ENCODE peak calls at places on chromosomes 6 and 20, in seven cellular contexts. One of them, this sample, is unnamed.

GRCh38 chr6:27688014-27688586 is 215.2 kb upstream of the ZNF184 start:
- DNase-seq in CD8-positive, alpha-beta T cell: peak; percentile 84
- DNase-seq in esophagus squamous epithelium: no peak
- DNase-seq in uterus: peak; percentile 82
- DNase-seq in K562: peak; percentile 97
- DNase-seq in Peyer's patch: peak; percentile 82
- DNase-seq in A549: peak; percentile 79
- DNase-seq in this sample: peak; percentile 71

GRCh38 chr20:6231551-6231950 is 108.7 kb upstream of the FERMT1 start:
- DNase-seq in CD8-positive, alpha-beta T cell: no peak
- DNase-seq in K562: no peak
- DNase-seq in uterus: no peak
- DNase-seq in esophagus squamous epithelium: no peak
- DNase-seq in A549: no peak
- DNase-seq in Peyer's patch: no peak
- DNase-seq in this sample: no peak

GRCh38 chr6:111837641-111838500 is 35.4 kb downstream of the FYN start:
- DNase-seq in uterus: no peak
- DNase-seq in CD8-positive, alpha-beta T cell: peak; percentile 53
- DNase-seq in K562: no peak
- DNase-seq in Peyer's patch: no peak
- DNase-seq in A549: no peak
- DNase-seq in esophagus squamous epithelium: no peak
- DNase-seq in this sample: no peak

GRCh38 chr6:119110601-119111548 is 32.4 kb upstream of the FAM184A start:
- DNase-seq in Peyer's patch: no peak
- DNase-seq in A549: no peak
- DNase-seq in K562: peak; percentile 79
- DNase-seq in esophagus squamous epithelium: no peak
- DNase-seq in CD8-positive, alpha-beta T cell: no peak
- DNase-seq in uterus: peak; percentile 20
- DNase-seq in this sample: no peak

GRCh38 chr6:36123270-36124139 is 6.8 kb upstream of the MAPK13 start:
- DNase-seq in esophagus squamous epithelium: peak; percentile 48
- DNase-seq in K562: peak; percentile 95
- DNase-seq in Peyer's patch: peak; percentile 88
- DNase-seq in uterus: peak; percentile 78
- DNase-seq in A549: peak; percentile 55
- DNase-seq in CD8-positive, alpha-beta T cell: peak; percentile 91
- DNase-seq in this sample: peak; percentile 33

GRCh38 chr20:25022680-25023079 is 30.1 kb upstream of the APMAP start:
- DNase-seq in A549: no peak
- DNase-seq in Peyer's patch: peak; percentile 92
- DNase-seq in CD8-positive, alpha-beta T cell: no peak
- DNase-seq in esophagus squamous epithelium: no peak
- DNase-seq in uterus: no peak
- DNase-seq in K562: no peak
- DNase-seq in this sample: no peak

GRCh38 chr20:58784321-58785074 is 66.2 kb downstream of the GNAS-AS1 start:
- DNase-seq in Peyer's patch: peak; percentile 28
- DNase-seq in esophagus squamous epithelium: no peak
- DNase-seq in uterus: no peak
- DNase-seq in A549: no peak
- DNase-seq in CD8-positive, alpha-beta T cell: no peak
- DNase-seq in K562: no peak
- DNase-seq in this sample: no peak

GRCh38 chr6:145903356-145904102 is 60.6 kb downstream of the SHPRH start:
- DNase-seq in Peyer's patch: no peak
- DNase-seq in esophagus squamous epithelium: no peak
- DNase-seq in A549: no peak
- DNase-seq in CD8-positive, alpha-beta T cell: no peak
- DNase-seq in uterus: no peak
- DNase-seq in K562: no peak
- DNase-seq in this sample: no peak

GRCh38 chr6:109242923-109243322 is 139.3 kb downstream of the CD164 start:
- DNase-seq in A549: no peak
- DNase-seq in esophagus squamous epithelium: no peak
- DNase-seq in uterus: no peak
- DNase-seq in CD8-positive, alpha-beta T cell: no peak
- DNase-seq in K562: no peak
- DNase-seq in Peyer's patch: no peak
- DNase-seq in this sample: no peak

GRCh38 chr6:37269105-37269504 is 11.2 kb upstream of the TMEM217 start:
- DNase-seq in K562: no peak
- DNase-seq in esophagus squamous epithelium: no peak
- DNase-seq in Peyer's patch: no peak
- DNase-seq in uterus: no peak
- DNase-seq in CD8-positive, alpha-beta T cell: no peak
- DNase-seq in A549: no peak
- DNase-seq in this sample: no peak

GRCh38 chr20:37390503-37390890 is 44.6 kb downstream of the SRC start:
- DNase-seq in K562: no peak
- DNase-seq in CD8-positive, alpha-beta T cell: no peak
- DNase-seq in esophagus squamous epithelium: no peak
- DNase-seq in Peyer's patch: peak; percentile 26
- DNase-seq in A549: no peak
- DNase-seq in uterus: no peak
- DNase-seq in this sample: no peak

GRCh38 chr20:59994697-59995122 is 36.5 kb downstream of the CDH26 start:
- DNase-seq in Peyer's patch: no peak
- DNase-seq in A549: no peak
- DNase-seq in uterus: peak; percentile 22
- DNase-seq in K562: peak; percentile 16
- DNase-seq in CD8-positive, alpha-beta T cell: no peak
- DNase-seq in esophagus squamous epithelium: no peak
- DNase-seq in this sample: no peak

GRCh38 chr6:156060013-156060412 is 604.4 kb upstream of the NOX3 start:
- DNase-seq in esophagus squamous epithelium: no peak
- DNase-seq in uterus: no peak
- DNase-seq in A549: no peak
- DNase-seq in CD8-positive, alpha-beta T cell: peak; percentile 48
- DNase-seq in K562: no peak
- DNase-seq in Peyer's patch: no peak
- DNase-seq in this sample: no peak

GRCh38 chr6:151391021-151391470 is 313 bp downstream of the ZBTB2 start:
- DNase-seq in esophagus squamous epithelium: no peak
- DNase-seq in Peyer's patch: peak; percentile 85
- DNase-seq in CD8-positive, alpha-beta T cell: peak; percentile 82
- DNase-seq in A549: peak; percentile 25
- DNase-seq in uterus: peak; percentile 85
- DNase-seq in K562: peak; percentile 88
- DNase-seq in this sample: peak; percentile 32

GRCh38 chr20:47334022-47334551 is 22.4 kb downstream of the ZMYND8 start:
- DNase-seq in esophagus squamous epithelium: no peak
- DNase-seq in A549: peak; percentile 77
- DNase-seq in K562: no peak
- DNase-seq in uterus: no peak
- DNase-seq in Peyer's patch: peak; percentile 64
- DNase-seq in CD8-positive, alpha-beta T cell: no peak
- DNase-seq in this sample: peak; percentile 75

GRCh38 chr6:81265106-81265505 is 487.4 kb downstream of the TENT5A start:
- DNase-seq in CD8-positive, alpha-beta T cell: no peak
- DNase-seq in Peyer's patch: no peak
- DNase-seq in K562: no peak
- DNase-seq in esophagus squamous epithelium: no peak
- DNase-seq in uterus: peak; percentile 31
- DNase-seq in A549: no peak
- DNase-seq in this sample: peak; percentile 7

GRCh38 chr6:12801141-12801540 is 84.6 kb downstream of the PHACTR1 start:
- DNase-seq in Peyer's patch: no peak
- DNase-seq in A549: no peak
- DNase-seq in esophagus squamous epithelium: no peak
- DNase-seq in CD8-positive, alpha-beta T cell: no peak
- DNase-seq in K562: no peak
- DNase-seq in uterus: no peak
- DNase-seq in this sample: no peak

GRCh38 chr6:28609672-28610071 is 84.0 kb downstream of the GPX5 start:
- DNase-seq in Peyer's patch: no peak
- DNase-seq in K562: no peak
- DNase-seq in esophagus squamous epithelium: no peak
- DNase-seq in A549: no peak
- DNase-seq in CD8-positive, alpha-beta T cell: no peak
- DNase-seq in uterus: no peak
- DNase-seq in this sample: no peak

GRCh38 chr6:169112483-169113320 is 140.9 kb downstream of the THBS2 start:
- DNase-seq in A549: no peak
- DNase-seq in uterus: no peak
- DNase-seq in K562: no peak
- DNase-seq in CD8-positive, alpha-beta T cell: no peak
- DNase-seq in esophagus squamous epithelium: no peak
- DNase-seq in Peyer's patch: no peak
- DNase-seq in this sample: no peak

GRCh38 chr6:78771619-78772018 is 95.7 kb upstream of the IRAK1BP1 start:
- DNase-seq in Peyer's patch: no peak
- DNase-seq in K562: no peak
- DNase-seq in esophagus squamous epithelium: no peak
- DNase-seq in uterus: no peak
- DNase-seq in A549: no peak
- DNase-seq in CD8-positive, alpha-beta T cell: no peak
- DNase-seq in this sample: no peak

GRCh38 chr20:38969708-38970107 is 7.6 kb downstream of the DHX35 start:
- DNase-seq in K562: no peak
- DNase-seq in Peyer's patch: peak; percentile 59
- DNase-seq in esophagus squamous epithelium: no peak
- DNase-seq in A549: no peak
- DNase-seq in CD8-positive, alpha-beta T cell: no peak
- DNase-seq in uterus: no peak
- DNase-seq in this sample: no peak

GRCh38 chr6:127096167-127096566 is 22.3 kb upstream of the RSPO3 start:
- DNase-seq in esophagus squamous epithelium: no peak
- DNase-seq in A549: no peak
- DNase-seq in Peyer's patch: no peak
- DNase-seq in K562: no peak
- DNase-seq in uterus: no peak
- DNase-seq in CD8-positive, alpha-beta T cell: no peak
- DNase-seq in this sample: no peak

GRCh38 chr20:12207875-12208274 is 290.2 kb downstream of the BTBD3 start:
- DNase-seq in uterus: no peak
- DNase-seq in esophagus squamous epithelium: no peak
- DNase-seq in Peyer's patch: no peak
- DNase-seq in K562: peak; percentile 1
- DNase-seq in A549: peak; percentile 6
- DNase-seq in CD8-positive, alpha-beta T cell: no peak
- DNase-seq in this sample: peak; percentile 13

GRCh38 chr20:60512436-60512835 is 554.2 kb downstream of the CDH26 start:
- DNase-seq in CD8-positive, alpha-beta T cell: no peak
- DNase-seq in K562: no peak
- DNase-seq in A549: no peak
- DNase-seq in Peyer's patch: no peak
- DNase-seq in uterus: no peak
- DNase-seq in esophagus squamous epithelium: no peak
- DNase-seq in this sample: peak; percentile 23

DNA sequence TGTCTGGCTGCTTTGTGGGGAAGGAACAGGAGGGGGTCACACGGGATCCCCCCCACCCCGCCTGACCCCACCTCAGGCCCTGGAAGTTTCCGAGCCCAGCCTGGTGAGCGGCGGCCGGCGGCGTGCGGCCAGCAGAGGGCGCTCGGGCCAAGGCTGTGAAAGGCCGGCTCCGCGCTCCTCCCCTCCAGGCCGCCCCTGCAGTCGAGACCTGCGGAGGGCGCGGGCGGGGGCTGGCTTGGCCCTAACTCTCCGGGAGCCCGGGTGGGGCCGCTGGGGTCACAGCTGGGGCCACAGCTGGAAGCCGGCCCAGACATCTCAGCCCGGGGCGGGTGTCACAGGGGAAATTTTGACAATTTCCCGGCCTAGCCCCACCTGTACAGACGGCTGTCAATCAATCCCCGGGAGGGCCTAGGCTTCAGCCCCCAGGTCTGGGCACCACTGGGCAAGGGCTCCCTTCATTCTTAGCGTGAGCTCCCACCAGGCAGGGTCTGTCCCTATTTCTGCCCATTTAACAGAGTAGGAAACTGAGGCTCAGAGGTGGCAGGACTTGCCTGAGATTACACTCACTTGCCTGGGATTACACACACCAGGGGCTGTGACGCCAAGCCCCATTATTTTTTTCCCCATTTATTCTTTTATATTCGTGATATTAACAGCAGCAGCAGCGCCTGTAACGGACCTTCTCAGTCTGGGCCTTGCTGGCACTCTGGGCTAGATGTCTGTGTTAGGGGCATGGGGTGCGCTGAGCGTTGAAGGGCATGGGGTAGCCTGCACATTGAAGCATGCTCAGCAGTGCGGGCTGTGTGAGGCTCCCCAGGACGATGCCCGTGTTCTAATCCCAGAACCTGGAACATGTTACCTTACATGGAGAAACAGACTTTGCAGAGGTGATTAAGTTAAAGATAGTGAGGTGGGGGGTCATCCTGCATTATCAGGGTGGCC is 23.0 kb downstream of the ZBP1 start:
- DNase-seq in CD8-positive, alpha-beta T cell: peak; percentile 75
- DNase-seq in K562: peak; percentile 80
- DNase-seq in esophagus squamous epithelium: peak; percentile 19
- DNase-seq in A549: peak; percentile 75
- DNase-seq in uterus: peak; percentile 72
- DNase-seq in Peyer's patch: peak; percentile 85
- DNase-seq in this sample: no peak
- H3K4me3 ChIP-seq in CD8-positive, alpha-beta T cell: peak overlapping the region; percentile 29
- H3K4me3 ChIP-seq in K562: no peak overlapping the region
- H3K4me3 ChIP-seq in esophagus squamous epithelium: no peak overlapping the region
- H3K4me3 ChIP-seq in A549: peak overlapping the region; percentile 34
- H3K4me3 ChIP-seq in uterus: no peak overlapping the region
- H3K4me3 ChIP-seq in Peyer's patch: peak overlapping the region; percentile 31
- H3K4me3 ChIP-seq in this sample: no peak overlapping the region

GRCh38 chr20:16982091-16982726 is 234.1 kb downstream of the OTOR start:
- DNase-seq in Peyer's patch: no peak
- DNase-seq in uterus: no peak
- DNase-seq in A549: no peak
- DNase-seq in esophagus squamous epithelium: no peak
- DNase-seq in CD8-positive, alpha-beta T cell: no peak
- DNase-seq in K562: no peak
- DNase-seq in this sample: no peak

GRCh38 chr20:16978497-16978896 is 230.3 kb downstream of the OTOR start:
- DNase-seq in uterus: no peak
- DNase-seq in K562: no peak
- DNase-seq in A549: no peak
- DNase-seq in Peyer's patch: no peak
- DNase-seq in CD8-positive, alpha-beta T cell: no peak
- DNase-seq in esophagus squamous epithelium: no peak
- DNase-seq in this sample: no peak

GRCh38 chr20:16984481-16984880 is 236.3 kb downstream of the OTOR start:
- DNase-seq in uterus: no peak
- DNase-seq in esophagus squamous epithelium: no peak
- DNase-seq in K562: no peak
- DNase-seq in CD8-positive, alpha-beta T cell: no peak
- DNase-seq in Peyer's patch: no peak
- DNase-seq in A549: no peak
- DNase-seq in this sample: no peak
- H3K27ac ChIP-seq in uterus: no peak overlapping the region
- H3K27ac ChIP-seq in esophagus squamous epithelium: no peak overlapping the region
- H3K27ac ChIP-seq in K562: no peak overlapping the region
- H3K27ac ChIP-seq in CD8-positive, alpha-beta T cell: no peak overlapping the region
- H3K27ac ChIP-seq in Peyer's patch: no peak overlapping the region
- H3K27ac ChIP-seq in A549: no peak overlapping the region
- H3K27ac ChIP-seq in this sample: no peak overlapping the region

GRCh38 chr6:140192018-140192417 is 817.6 kb upstream of the CITED2 start:
- DNase-seq in CD8-positive, alpha-beta T cell: no peak
- DNase-seq in uterus: no peak
- DNase-seq in A549: no peak
- DNase-seq in K562: no peak
- DNase-seq in Peyer's patch: no peak
- DNase-seq in esophagus squamous epithelium: no peak
- DNase-seq in this sample: no peak
- H3K4me3 ChIP-seq in CD8-positive, alpha-beta T cell: no peak overlapping the region
- H3K4me3 ChIP-seq in uterus: no peak overlapping the region
- H3K4me3 ChIP-seq in A549: no peak overlapping the region
- H3K4me3 ChIP-seq in K562: no peak overlapping the region
- H3K4me3 ChIP-seq in Peyer's patch: no peak overlapping the region
- H3K4me3 ChIP-seq in esophagus squamous epithelium: no peak overlapping the region
- H3K4me3 ChIP-seq in this sample: no peak overlapping the region

GRCh38 chr20:48744515-48744914 is 83.3 kb downstream of the PREX1 start:
- DNase-seq in A549: no peak
- DNase-seq in CD8-positive, alpha-beta T cell: no peak
- DNase-seq in uterus: no peak
- DNase-seq in Peyer's patch: no peak
- DNase-seq in esophagus squamous epithelium: no peak
- DNase-seq in K562: no peak
- DNase-seq in this sample: no peak
- H3K27ac ChIP-seq in A549: no peak overlapping the region
- H3K27ac ChIP-seq in CD8-positive, alpha-beta T cell: no peak overlapping the region
- H3K27ac ChIP-seq in uterus: no peak overlapping the region
- H3K27ac ChIP-seq in Peyer's patch: no peak overlapping the region
- H3K27ac ChIP-seq in esophagus squamous epithelium: no peak overlapping the region
- H3K27ac ChIP-seq in K562: no peak overlapping the region
- H3K27ac ChIP-seq in this sample: no peak overlapping the region

This sample was measured in AG04450.